ENCODE peak calls at places on chromosomes 12 and 14, in four cellular contexts. K is AG09309, F is SK-MEL-5, U is cardiac fibroblast. B is an unnamed sample.

GRCh38 chr14:104048758-104049496 is 36.6 kb upstream of the ASPG start:
- DNase-seq in K (no peak), F (no peak), U (peak; percentile 80), B (peak; percentile 17)

GRCh38 chr12:56286044-56286830 is 13.9 kb downstream of the CS start:
- DNase-seq in K (no peak), F (no peak), U (peak; percentile 30), B (peak; percentile 44)

GRCh38 chr14:41120400-41120799 is 486.3 kb upstream of the LRFN5 start:
- DNase-seq in K (no peak), F (peak; percentile 77), U (no peak), B (no peak)

GRCh38 chr12:22821985-22822384 is 197.0 kb downstream of the ETNK1 start:
- DNase-seq in K (no peak), F (peak; percentile 79), U (peak; percentile 17), B (peak; percentile 10)

GRCh38 chr14:98950356-98950895 is 321.6 kb downstream of the BCL11B start:
- DNase-seq in K (no peak), F (no peak), U (no peak), B (no peak)

GRCh38 chr14:76640923-76641395 is 120.3 kb upstream of the VASH1 start:
- DNase-seq in K (no peak), F (no peak), U (no peak), B (no peak)

GRCh38 chr14:76236172-76237130 is 84.7 kb downstream of the GPATCH2L start:
- DNase-seq in K (no peak), F (no peak), U (no peak), B (no peak)

GRCh38 chr14:98226411-98226810 is 1045.6 kb downstream of the BCL11B start:
- DNase-seq in K (no peak), F (no peak), U (no peak), B (no peak)

GRCh38 chr14:94036328-94037167 is 10.4 kb downstream of the OTUB2 start:
- DNase-seq in K (peak; percentile 20), F (peak; percentile 90), U (peak; percentile 80), B (peak; percentile 70)

GRCh38 chr14:95741051-95741490 is 27.1 kb upstream of the TCL1A start:
- DNase-seq in K (no peak), F (peak; percentile 77), U (no peak), B (peak; percentile 42)

GRCh38 chr12:8446642-8447547 is 8.9 kb upstream of the CLEC6A start:
- DNase-seq in K (no peak), F (no peak), U (no peak), B (no peak)

GRCh38 chr14:79265366-79265765 is 945.9 kb downstream of the DIO2 start:
- DNase-seq in K (no peak), F (no peak), U (peak; percentile 62), B (no peak)

GRCh38 chr12:82627799-82628198 is 58.9 kb upstream of the TMTC2 start:
- DNase-seq in K (peak; percentile 7), F (peak; percentile 74), U (peak; percentile 54), B (peak; percentile 14)

GRCh38 chr12:974281-974862 is 16.7 kb upstream of the ERC1 start:
- DNase-seq in K (no peak), F (no peak), U (no peak), B (no peak)

GRCh38 chr12:663293-663871 is at the start of gene NINJ2:
- DNase-seq in K (no peak), F (no peak), U (no peak), B (peak; percentile 7)

GRCh38 chr14:24721772-24722171 is 87.8 kb upstream of the GZMB start:
- DNase-seq in K (no peak), F (no peak), U (no peak), B (peak; percentile 59)

GRCh38 chr14:56413721-56414120 is 165.9 kb upstream of the TMEM260 start:
- DNase-seq in K (no peak), F (no peak), U (no peak), B (no peak)

GRCh38 chr12:92139634-92140555 is 5.8 kb downstream of the BTG1 start:
- DNase-seq in K (no peak), F (no peak), U (peak; percentile 48), B (no peak)

GRCh38 chr12:120598674-120599463 is 17.7 kb upstream of the POP5 start:
- DNase-seq in K (no peak), F (peak; percentile 80), U (peak; percentile 46), B (peak; percentile 36)

GRCh38 chr14:68627868-68628604 is 164.8 kb downstream of the ZFP36L1 start:
- DNase-seq in K (no peak), F (peak; percentile 72), U (no peak), B (no peak)

GRCh38 chr12:130783110-130783715 is 55.8 kb downstream of the STX2 start:
- DNase-seq in K (no peak), F (no peak), U (no peak), B (no peak)

B was measured in fibroblast of villous mesenchyme.